ENCODE peak calls at places on chromosomes 5 and 9, in seven cellular contexts. U is T-helper 1 cell; S is GM04504; G is H7; P is GM20000; B is Jurkat, Clone E6-1; N is stimulated activated CD4-positive, alpha-beta T cell treated with anti-CD3 and anti-CD28 coated beads, Interleukin-1b, Interleukin-23, amount 100 ng/mL, for 24 hours. O is an unnamed sample.

GRCh38 chr9:98074119-98074990 is 17.8 kb downstream of the NANS start:
- DNase-seq in G (peak), P (peak), U (peak), B (peak), N (peak), S (no peak), O (peak)

GRCh38 chr5:54844905-54845566 is 140.4 kb downstream of the ESM1 start:
- DNase-seq in P (no peak), B (peak), G (no peak), S (no peak), U (peak), N (no peak), O (no peak)

GRCh38 chr5:37626266-37626665 is 213.6 kb downstream of the GDNF start:
- DNase-seq in S (no peak), P (no peak), U (no peak), N (no peak), G (no peak), B (no peak), O (no peak)

GRCh38 chr9:18437315-18438200 is 36.4 kb upstream of the ADAMTSL1 start:
- DNase-seq in G (no peak), B (no peak), N (no peak), S (no peak), U (no peak), P (no peak), O (peak)

GRCh38 chr5:141121563-141121962 is at the start of gene PCDHB4:
- DNase-seq in S (no peak), N (no peak), G (peak), U (no peak), B (no peak), P (no peak), O (no peak)

GRCh38 chr9:137670391-137671195 is 51.8 kb downstream of the EHMT1 start:
- DNase-seq in S (no peak), N (no peak), G (peak), P (no peak), B (no peak), U (no peak), O (peak)

GRCh38 chr9:116057371-116057770 is 96.2 kb upstream of the PAPPA start:
- DNase-seq in B (no peak), U (no peak), S (no peak), N (no peak), G (no peak), P (no peak), O (no peak)

GRCh38 chr9:21015959-21016358 is 15.5 kb downstream of the HACD4 start:
- DNase-seq in B (no peak), U (no peak), P (no peak), N (no peak), G (no peak), S (no peak), O (no peak)

GRCh38 chr5:101943784-101944183 is 352.3 kb downstream of the SLCO4C1 start:
- DNase-seq in U (peak), S (no peak), N (no peak), G (no peak), P (no peak), B (peak), O (no peak)

GRCh38 chr9:92648447-92649406 is 21.2 kb downstream of the IPPK start:
- DNase-seq in B (no peak), U (no peak), G (peak), P (no peak), N (no peak), S (no peak), O (no peak)

GRCh38 chr5:176862330-176862995 is 36.7 kb downstream of the HK3 start:
- DNase-seq in S (no peak), P (no peak), N (no peak), U (no peak), G (peak), B (no peak), O (no peak)

GRCh38 chr5:939368-939767 is 46.7 kb downstream of the TRIP13 start:
- DNase-seq in P (no peak), G (peak), S (no peak), N (no peak), U (no peak), B (no peak), O (no peak)

GRCh38 chr5:13731229-13731628 is 213.3 kb downstream of the DNAH5 start:
- DNase-seq in G (no peak), P (no peak), S (no peak), U (no peak), N (no peak), B (no peak), O (no peak)

GRCh38 chr9:83601463-83601862 is 21.5 kb upstream of the IDNK start:
- DNase-seq in G (no peak), P (no peak), N (no peak), U (no peak), B (no peak), S (no peak), O (no peak)

GRCh38 chr5:33842456-33842855 is 49.3 kb downstream of the ADAMTS12 start:
- DNase-seq in P (no peak), S (no peak), G (no peak), B (no peak), N (no peak), U (no peak), O (no peak)

GRCh38 chr9:87322840-87323635 is 174.6 kb upstream of the DAPK1 start:
- DNase-seq in B (no peak), P (no peak), U (no peak), S (peak), N (no peak), G (no peak), O (no peak)

GRCh38 chr5:72464071-72464470 is 43.1 kb downstream of the ZNF366 start:
- DNase-seq in N (no peak), B (no peak), U (no peak), P (no peak), G (no peak), S (no peak), O (no peak)

GRCh38 chr5:137032929-137033328 is 466.2 kb downstream of the SPOCK1 start:
- DNase-seq in B (no peak), N (no peak), G (no peak), S (no peak), P (no peak), U (no peak), O (no peak)

GRCh38 chr9:87516222-87516930 is 18.7 kb downstream of the DAPK1 start:
- DNase-seq in U (no peak), G (no peak), S (no peak), P (no peak), N (no peak), B (no peak), O (peak)

GRCh38 chr5:126736141-126736540 is 40.8 kb upstream of the LMNB1 start:
- DNase-seq in U (no peak), S (no peak), N (no peak), B (no peak), G (no peak), P (no peak), O (no peak)

GRCh38 chr9:135805422-135806022 is 101.8 kb downstream of the CAMSAP1 start:
- DNase-seq in S (no peak), P (no peak), G (peak), U (no peak), N (no peak), B (no peak), O (no peak)

GRCh38 chr5:159616967-159617366 is 286.7 kb upstream of the IL12B start:
- DNase-seq in G (no peak), P (no peak), U (no peak), S (peak), B (no peak), N (no peak), O (no peak)

GRCh38 chr9:133824802-133825186 is 86.6 kb upstream of the SARDH start:
- DNase-seq in G (no peak), N (no peak), U (no peak), P (no peak), S (no peak), B (no peak), O (no peak)

GRCh38 chr5:28725001-28725400 is 1686.6 kb upstream of the CDH9 start:
- DNase-seq in P (no peak), N (no peak), G (no peak), S (no peak), U (no peak), B (no peak), O (no peak)

GRCh38 chr5:149274964-149275363 is 3.3 kb downstream of the AFAP1L1 start:
- DNase-seq in P (no peak), B (no peak), G (no peak), N (no peak), U (no peak), S (no peak), O (no peak)

GRCh38 chr9:24333629-24334028 is 212.1 kb downstream of the IZUMO3 start:
- DNase-seq in U (no peak), G (no peak), B (peak), S (no peak), P (no peak), N (no peak), O (no peak)

GRCh38 chr9:109745335-109746283 is 34.4 kb upstream of the PALM2AKAP2 start:
- DNase-seq in S (peak), G (no peak), B (no peak), U (no peak), N (no peak), P (no peak), O (peak)

GRCh38 chr5:57695179-57695578 is 212.6 kb upstream of the ACTBL2 start:
- DNase-seq in N (no peak), U (no peak), G (no peak), S (no peak), B (no peak), P (no peak), O (no peak)

GRCh38 chr5:14406554-14406849 is 175.1 kb upstream of the OTULINL start:
- DNase-seq in S (peak), U (no peak), N (no peak), B (no peak), G (no peak), P (no peak), O (no peak)

GRCh38 chr9:102124465-102124864 is 386.0 kb upstream of the GRIN3A start:
- DNase-seq in G (peak), P (no peak), U (no peak), S (no peak), B (peak), N (no peak), O (no peak)